ENCODE peak calls at places on chromosomes 7 and 10, in seven cellular contexts. D is astrocyte, F is PC-3, H is neural progenitor cell, S is OCI-LY7, U is mammary epithelial cell, I is MM.1S. M is an unnamed sample.

GRCh38 chr7:23212395-23212794 is 30.5 kb downstream of the NUP42 start:
- DNase-seq in D (no peak), H (no peak), F (no peak), S (no peak), I (no peak), U (no peak), M (no peak)

GRCh38 chr10:33126742-33127141 is 168.7 kb upstream of the ITGB1 start:
- DNase-seq in F (no peak), U (no peak), S (no peak), D (no peak), H (no peak), I (no peak), M (no peak)

GRCh38 chr10:100570518-100570865 is 34.7 kb downstream of the HIF1AN start:
- DNase-seq in I (no peak), S (no peak), D (no peak), F (no peak), H (no peak), U (no peak), M (no peak)

GRCh38 chr7:1819258-1819841 is 149.3 kb downstream of the ELFN1 start:
- DNase-seq in F (no peak), I (no peak), S (no peak), D (no peak), U (no peak), H (no peak), M (no peak)

GRCh38 chr7:14697684-14698083 is 204.9 kb downstream of the DGKB start:
- DNase-seq in F (no peak), D (no peak), S (no peak), H (no peak), I (no peak), U (no peak), M (no peak)

GRCh38 chr10:91976324-91977051 is 52.9 kb downstream of the BTAF1 start:
- DNase-seq in H (no peak), U (no peak), S (no peak), F (peak), D (no peak), I (no peak), M (no peak)

GRCh38 chr10:36638461-36638860 is 486.9 kb upstream of the ANKRD30A start:
- DNase-seq in D (no peak), H (no peak), I (no peak), F (peak), S (no peak), U (no peak), M (no peak)

GRCh38 chr10:32938554-32939061 is 19.4 kb downstream of the ITGB1 start:
- DNase-seq in S (no peak), I (no peak), D (no peak), F (no peak), H (peak), U (peak), M (peak)

GRCh38 chr10:98920362-98920761 is 315.3 kb downstream of the HPSE2 start:
- DNase-seq in F (no peak), S (no peak), D (no peak), H (no peak), U (no peak), I (no peak), M (peak)

DNA sequence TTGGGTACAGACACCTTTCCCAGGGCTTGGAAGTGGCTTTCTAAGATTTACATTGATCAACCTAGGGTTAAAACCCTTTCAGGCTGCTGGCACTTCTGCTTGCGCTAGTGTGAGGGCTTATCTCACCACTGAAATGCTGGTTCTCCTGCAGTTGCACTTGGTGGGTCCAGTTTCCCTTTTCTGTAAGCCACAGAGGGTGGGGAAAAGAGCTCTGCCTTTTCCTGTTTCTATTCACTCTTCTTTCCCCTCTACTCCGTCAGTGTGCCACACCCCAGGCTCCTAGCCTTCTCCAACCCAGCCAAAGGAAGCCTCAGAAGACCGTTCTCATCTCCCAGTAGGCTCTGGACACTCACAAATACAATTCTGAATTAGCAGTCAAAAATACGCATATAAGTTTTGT is 19.0 kb upstream of the CAPZA2 start:
- DNase-seq in I (no peak), U (no peak), H (no peak), D (no peak), S (no peak), F (no peak), M (no peak)
- H3K4me2 ChIP-seq in I (peak), U (no peak), H (no peak), D (no peak), S (no peak), F (no peak), M (no peak)

GRCh38 chr7:42218248-42218647 is 18.8 kb downstream of the GLI3 start:
- DNase-seq in H (no peak), F (no peak), U (peak), D (no peak), I (no peak), S (no peak), M (no peak)
- H2AFZ ChIP-seq in H (no peak), F (no peak), U (no peak), D (no peak), I (no peak), S (no peak), M (no peak)

GRCh38 chr10:132535065-132535651 is 2.4 kb upstream of the INPP5A start:
- DNase-seq in S (no peak), I (no peak), F (no peak), U (no peak), H (no peak), D (no peak), M (no peak)

GRCh38 chr10:132537713-132538020 is at the start of gene INPP5A:
- DNase-seq in H (no peak), D (no peak), U (no peak), S (no peak), I (no peak), F (no peak), M (no peak)

GRCh38 chr10:132538031-132538789 is 623 bp downstream of the INPP5A start:
- DNase-seq in I (no peak), U (no peak), H (no peak), F (no peak), S (no peak), D (no peak), M (no peak)

GRCh38 chr10:132536964-132537712 is 449 bp upstream of the INPP5A start:
- DNase-seq in U (peak), H (peak), S (peak), D (peak), F (peak), I (peak), M (peak)

GRCh38 chr10:132536241-132536963 is 1.2 kb upstream of the INPP5A start:
- DNase-seq in D (no peak), U (peak), H (peak), S (peak), F (peak), I (no peak), M (peak)
- TF ChIP-seq CTCF in D (no peak), U (no peak), H (no peak), S (no peak), F (no peak), I (no peak), M (no peak)

GRCh38 chr7:17968791-17969715 is 28.8 kb upstream of the SNX13 start:
- DNase-seq in S (no peak), H (no peak), I (no peak), D (no peak), F (peak), U (no peak), M (no peak)
- H3K4me2 ChIP-seq in S (no peak), H (no peak), I (no peak), D (no peak), F (no peak), U (no peak), M (no peak)

GRCh38 chr7:149398195-149398820 is 62.6 kb downstream of the ZNF777 start:
- DNase-seq in D (no peak), F (no peak), H (no peak), U (no peak), S (no peak), I (no peak), M (no peak)

DNA sequence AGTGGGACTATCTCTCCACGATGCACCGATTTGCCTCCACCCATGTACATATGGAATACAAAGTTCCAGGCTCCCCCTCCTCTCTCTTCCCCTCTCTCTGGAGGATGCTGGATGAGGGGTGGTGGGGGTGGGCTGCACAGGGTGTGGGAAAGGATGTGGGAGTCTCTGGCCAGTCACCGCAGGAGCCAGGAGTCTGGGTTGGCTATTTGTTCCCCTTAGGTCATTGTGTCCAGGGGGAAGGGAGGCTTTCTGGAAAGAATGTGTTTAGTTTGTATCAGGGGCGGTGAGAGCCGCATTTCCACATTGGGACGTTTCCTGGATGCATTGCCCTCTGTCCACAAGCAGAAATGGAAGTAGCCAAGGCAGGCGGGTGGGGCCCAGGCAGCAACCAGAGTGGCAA is 63.4 kb downstream of the ZNF777 start:
- DNase-seq in S (no peak), F (no peak), U (no peak), D (no peak), I (no peak), H (no peak), M (no peak)
- H2AFZ ChIP-seq in S (no peak), F (no peak), U (no peak), D (no peak), I (no peak), H (peak), M (no peak)

M was measured in fibroblast of lung.